ENCODE peak calls at places on chromosomes 7 and 10, in eight cellular contexts. Q, B, Z, C, H, R, S and F are unnamed samples.

GRCh38 chr7:24884401-24884800 is 95.6 kb downstream of the OSBPL3 start:
- DNase-seq in R (no peak), Z (no peak), H (no peak), C (no peak), S (no peak), Q (no peak), B (no peak), F (no peak)

GRCh38 chr10:16854623-16855022 is 37.4 kb upstream of the RSU1 start:
- DNase-seq in R (no peak), Z (peak), B (no peak), S (no peak), C (no peak), H (peak), Q (no peak), F (no peak)

GRCh38 chr10:42753126-42753506 is 29.5 kb upstream of the BMS1 start:
- DNase-seq in Q (peak), Z (peak), R (peak), B (peak), H (peak), C (peak), S (peak), F (peak)

GRCh38 chr10:129648866-129649265 is 181.8 kb downstream of the MGMT start:
- DNase-seq in Q (no peak), R (no peak), B (no peak), S (no peak), C (no peak), Z (no peak), H (no peak), F (no peak)

GRCh38 chr10:15106352-15107013 is 9.3 kb downstream of the RPP38 start:
- DNase-seq in H (peak), Q (peak), B (peak), S (no peak), Z (peak), R (peak), C (peak), F (peak)

GRCh38 chr7:132933076-132933466 is 148.8 kb downstream of the CHCHD3 start:
- DNase-seq in H (peak), S (no peak), Q (no peak), R (no peak), B (no peak), Z (no peak), C (no peak), F (peak)

GRCh38 chr7:52431082-52431815 is 604.2 kb upstream of the POM121L12 start:
- DNase-seq in S (no peak), H (no peak), B (no peak), Q (no peak), Z (no peak), C (no peak), R (no peak), F (no peak)

GRCh38 chr10:11140963-11141362 is 123.3 kb downstream of the CELF2 start:
- DNase-seq in C (no peak), Z (no peak), B (no peak), Q (no peak), S (no peak), R (no peak), H (no peak), F (no peak)

GRCh38 chr10:34918060-34918840 is 103.2 kb upstream of the PARD3 start:
- DNase-seq in S (no peak), Z (no peak), Q (no peak), C (no peak), H (no peak), R (no peak), B (no peak), F (no peak)

GRCh38 chr7:101121996-101122932 is 4.6 kb upstream of the SERPINE1 start:
- DNase-seq in R (no peak), H (peak), Q (peak), Z (peak), B (peak), C (no peak), S (peak), F (peak)

GRCh38 chr10:62681211-62681940 is 123.1 kb upstream of the ADO start:
- DNase-seq in S (no peak), Z (no peak), Q (no peak), H (no peak), C (peak), B (no peak), R (no peak), F (peak)

GRCh38 chr7:127822822-127823508 is 171.0 kb downstream of the SND1 start:
- DNase-seq in Z (peak), R (no peak), H (no peak), B (no peak), C (no peak), Q (no peak), S (no peak), F (no peak)

GRCh38 chr10:112383325-112383724 is 9.4 kb downstream of the ACSL5 start:
- DNase-seq in R (no peak), Z (peak), Q (no peak), S (peak), H (peak), C (no peak), B (no peak), F (no peak)

GRCh38 chr7:66143876-66144332 is 29.3 kb downstream of the CRCP start:
- DNase-seq in R (no peak), Z (no peak), B (no peak), C (no peak), Q (no peak), H (no peak), S (no peak), F (no peak)

GRCh38 chr7:48351893-48352292 is 180.6 kb downstream of the ABCA13 start:
- DNase-seq in C (no peak), Z (no peak), Q (no peak), S (no peak), H (no peak), R (no peak), B (no peak), F (no peak)

GRCh38 chr10:129765664-129766550 is 198.2 kb downstream of the EBF3 start:
- DNase-seq in H (no peak), Z (no peak), S (no peak), Q (peak), R (no peak), C (peak), B (no peak), F (no peak)

GRCh38 chr7:107946451-107946850 is 55.5 kb downstream of the DLD start:
- DNase-seq in C (no peak), Q (no peak), Z (no peak), H (peak), S (no peak), R (no peak), B (no peak), F (no peak)

GRCh38 chr7:129721139-129721538 is 109.6 kb downstream of the NRF1 start:
- DNase-seq in Q (no peak), R (no peak), Z (no peak), S (no peak), B (no peak), C (no peak), H (peak), F (no peak)

GRCh38 chr10:3902054-3902808 is 117.2 kb upstream of the KLF6 start:
- DNase-seq in Q (no peak), Z (peak), B (no peak), R (no peak), H (no peak), S (no peak), C (no peak), F (no peak)

GRCh38 chr7:44962483-44963251 is 16.1 kb downstream of the MYO1G start:
- DNase-seq in Z (peak), Q (no peak), S (no peak), C (peak), R (no peak), H (peak), B (no peak), F (peak)